ENCODE peak calls at places on chromosome 18, in six cellular contexts. R is hepatocyte, X is epithelial cell of esophagus, C is GM06990, A is colonic mucosa, N is cardiac fibroblast. J is an unnamed sample.

GRCh38 chr18:61541673-61542072 is 208.4 kb downstream of the CDH20 start:
- DNase-seq in A (no peak), X (peak; percentile 93), C (no peak), R (no peak), N (no peak), J (no peak)

GRCh38 chr18:13457327-13457726 is 238.8 kb downstream of the LDLRAD4 start:
- DNase-seq in R (no peak), C (no peak), X (no peak), N (no peak), A (no peak), J (no peak)

GRCh38 chr18:55427951-55428350 is 160.0 kb downstream of the TCF4 start:
- DNase-seq in R (no peak), C (no peak), A (no peak), X (no peak), N (no peak), J (no peak)

GRCh38 chr18:38450876-38451275 is 885.3 kb upstream of the CELF4 start:
- DNase-seq in X (peak; percentile 55), N (no peak), R (peak; percentile 15), A (no peak), C (no peak), J (no peak)

GRCh38 chr18:53422896-53423295 is 801.6 kb downstream of the MBD2 start:
- DNase-seq in A (no peak), X (no peak), R (no peak), C (no peak), N (no peak), J (peak; percentile 21)

GRCh38 chr18:1049173-1049572 is 144.5 kb downstream of the ADCYAP1 start:
- DNase-seq in N (no peak), A (no peak), X (no peak), C (no peak), R (no peak), J (no peak)

GRCh38 chr18:23992941-23993280 is 21.6 kb upstream of the TTC39C start:
- DNase-seq in C (no peak), X (no peak), A (no peak), R (no peak), N (no peak), J (no peak)

GRCh38 chr18:6744816-6745455 is 15.4 kb downstream of the ARHGAP28 start:
- DNase-seq in R (no peak), X (no peak), N (no peak), A (no peak), C (no peak), J (no peak)

GRCh38 chr18:28019425-28020108 is 157.4 kb downstream of the CDH2 start:
- DNase-seq in C (no peak), A (no peak), N (no peak), R (no peak), X (peak; percentile 76), J (no peak)

GRCh38 chr18:60895181-60895580 is 438.0 kb upstream of the CDH20 start:
- DNase-seq in C (no peak), R (no peak), X (peak; percentile 55), A (no peak), N (peak; percentile 43), J (no peak)

GRCh38 chr18:35026407-35027061 is 14.7 kb upstream of the MAPRE2 start:
- DNase-seq in R (no peak), A (no peak), C (no peak), N (peak; percentile 14), X (no peak), J (no peak)

GRCh38 chr18:28065031-28065792 is 111.7 kb downstream of the CDH2 start:
- DNase-seq in X (peak; percentile 79), R (peak; percentile 38), C (no peak), N (peak; percentile 97), A (no peak), J (no peak)

GRCh38 chr18:71105994-71106546 is 817.2 kb downstream of the SOCS6 start:
- DNase-seq in R (no peak), X (no peak), A (no peak), N (no peak), C (no peak), J (no peak)

GRCh38 chr18:48488388-48488850 is 50.4 kb upstream of the CTIF start:
- DNase-seq in X (peak; percentile 88), N (peak; percentile 95), R (peak; percentile 83), A (peak; percentile 88), C (no peak), J (peak; percentile 41)

GRCh38 chr18:13374468-13375301 is 156.1 kb downstream of the LDLRAD4 start:
- DNase-seq in N (peak; percentile 15), C (no peak), A (no peak), R (no peak), X (no peak), J (no peak)

GRCh38 chr18:46917808-46918600 is 602 bp downstream of the KATNAL2 start:
- DNase-seq in C (no peak), R (peak; percentile 34), N (peak; percentile 31), X (peak; percentile 18), A (peak; percentile 61), J (no peak)

GRCh38 chr18:13267517-13267916 is 49.0 kb downstream of the LDLRAD4 start:
- DNase-seq in N (no peak), A (no peak), C (no peak), R (no peak), X (no peak), J (no peak)

GRCh38 chr18:46946656-46947282 is 29.4 kb downstream of the KATNAL2 start:
- DNase-seq in N (peak; percentile 87), A (peak; percentile 83), X (peak; percentile 89), C (peak; percentile 63), R (peak; percentile 87), J (no peak)

GRCh38 chr18:32775628-32776027 is 2.8 kb upstream of the KLHL14 start:
- DNase-seq in C (no peak), A (no peak), X (no peak), R (no peak), N (no peak), J (no peak)

GRCh38 chr18:78659748-78660147 is 319.9 kb upstream of the SALL3 start:
- DNase-seq in A (no peak), N (no peak), C (no peak), X (no peak), R (peak; percentile 50), J (no peak)

GRCh38 chr18:32019251-32019943 is 772 bp downstream of the RNF125 start:
- DNase-seq in C (peak; percentile 60), R (peak; percentile 42), N (peak; percentile 29), X (peak; percentile 52), A (peak; percentile 77), J (no peak)

GRCh38 chr18:26052497-26052896 is 37.9 kb downstream of the SS18 start:
- DNase-seq in X (peak; percentile 24), N (peak; percentile 40), R (no peak), C (no peak), A (no peak), J (no peak)

GRCh38 chr18:61847164-61847791 is 45.5 kb downstream of the RNF152 start:
- DNase-seq in C (no peak), N (no peak), R (no peak), A (no peak), X (no peak), J (no peak)

GRCh38 chr18:43542016-43542415 is 264.7 kb upstream of the SYT4 start:
- DNase-seq in C (no peak), R (no peak), A (no peak), X (no peak), N (no peak), J (no peak)

GRCh38 chr18:22165603-22166069 is 3.8 kb upstream of the GATA6 start:
- DNase-seq in A (no peak), C (no peak), N (no peak), R (peak; percentile 37), X (no peak), J (no peak)
- H3K4me3 ChIP-seq in A (peak overlapping the region; percentile 82), C (no peak overlapping the region), N (no peak overlapping the region), R (peak overlapping the region; percentile 87), X (no peak overlapping the region), J (no peak overlapping the region)

GRCh38 chr18:56647071-56647470 is 4.1 kb upstream of the WDR7 start:
- DNase-seq in R (no peak), N (no peak), X (no peak), A (no peak), C (no peak), J (no peak)

GRCh38 chr18:56641714-56642331 is 3.4 kb upstream of the TXNL1 start:
- DNase-seq in A (no peak), C (no peak), X (peak; percentile 62), N (peak; percentile 81), R (no peak), J (no peak)

GRCh38 chr18:56650056-56650455 is 1.1 kb upstream of the WDR7 start:
- DNase-seq in A (no peak), X (no peak), N (no peak), C (no peak), R (no peak), J (no peak)

GRCh38 chr18:56648307-56648706 is 2.9 kb upstream of the WDR7 start:
- DNase-seq in C (no peak), N (no peak), R (no peak), A (no peak), X (no peak), J (no peak)

DNA sequence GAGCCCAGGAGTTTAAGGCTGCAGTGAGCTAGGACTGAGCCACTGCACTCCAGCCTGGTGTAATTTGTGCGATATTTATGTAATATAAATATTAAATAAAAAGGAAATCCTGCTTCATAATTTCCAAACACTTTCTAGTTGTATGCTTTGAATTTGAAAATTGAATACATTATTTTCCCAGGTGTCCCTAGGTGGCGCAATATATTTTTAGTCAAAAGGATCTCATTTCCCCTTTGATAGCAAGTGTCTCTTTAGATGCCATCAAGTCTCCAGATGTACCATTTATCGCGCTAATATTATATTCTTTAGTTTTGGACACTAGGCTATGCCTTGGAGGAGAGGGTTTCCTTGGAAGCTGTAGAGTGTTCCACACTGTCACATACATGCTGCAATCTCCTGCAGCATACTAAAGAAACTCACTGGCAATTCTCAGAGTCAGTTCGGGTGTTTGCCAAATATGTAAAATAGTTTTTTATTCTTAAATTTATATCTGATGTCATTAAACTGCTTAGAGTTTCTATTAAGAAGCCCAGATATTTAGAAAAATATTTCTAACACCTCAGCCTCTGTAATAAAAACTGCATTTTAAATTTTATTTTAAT is 5.6 kb upstream of the WDR7 start:
- DNase-seq in C (no peak), R (peak; percentile 20), A (no peak), N (peak; percentile 27), X (peak; percentile 37), J (no peak)
- TF ChIP-seq CTCF in C (peak; percentile 59), R (peak; percentile 57), A (peak; percentile 41), N (peak; percentile 35), X (peak; percentile 52), J (peak; percentile 45)

DNA sequence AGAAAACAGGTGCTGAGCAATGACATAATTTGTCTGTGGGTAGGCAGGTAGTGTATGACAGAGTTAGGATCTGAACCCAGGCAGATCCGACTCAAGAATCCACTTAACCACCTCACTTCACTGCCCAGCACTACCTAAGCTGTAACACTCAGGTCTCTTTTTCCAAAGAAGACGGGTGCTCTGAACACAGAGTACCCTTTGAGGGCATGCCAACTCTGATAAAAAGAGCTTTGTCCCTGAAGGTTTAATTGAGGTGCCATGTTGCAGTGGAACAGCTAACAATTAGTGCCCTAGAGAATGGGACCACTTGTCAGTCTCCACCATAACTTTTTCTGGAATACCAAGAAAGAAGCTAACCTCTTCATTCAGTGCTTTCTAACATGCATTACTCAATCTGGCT is 11.3 kb downstream of the ABHD3 start:
- DNase-seq in C (no peak), X (no peak), A (no peak), R (no peak), N (no peak), J (no peak)
- H3K4me3 ChIP-seq in C (no peak overlapping the region), X (no peak overlapping the region), A (no peak overlapping the region), R (no peak overlapping the region), N (no peak overlapping the region), J (no peak overlapping the region)

GRCh38 chr18:22517356-22517755 is 99.6 kb upstream of the CTAGE1 start:
- DNase-seq in N (peak; percentile 16), R (peak; percentile 54), X (no peak), A (no peak), C (no peak), J (no peak)
- TF ChIP-seq CTCF in N (no peak), R (no peak), X (no peak), A (no peak), C (no peak), J (no peak)

J was measured in LNCaP clone FGC.